ENCODE peak calls at places on chromosomes 1 and 21, in five cellular contexts. M is CD8-positive, alpha-beta T cell; H is HepG2; L is left ventricle myocardium inferior; N is heart right ventricle. Y is an unnamed sample. For H3K4me1 and H3K9me3, the result is how much of the 10 kb centered on the place peaks cover.

GRCh38 chr1:40036574-40036973 is 4.0 kb upstream of the CAP1 start:
- DNase-seq in M (no peak), H (no peak), L (peak), N (peak), Y (no peak)

GRCh38 chr1:6144175-6144574 is 35.9 kb downstream of the CHD5 start:
- DNase-seq in M (no peak), H (no peak), L (no peak), N (no peak), Y (no peak)

GRCh38 chr1:109630081-109630880 is 10.6 kb downstream of the AMPD2 start:
- DNase-seq in M (peak), H (no peak), L (no peak), N (no peak), Y (no peak)

GRCh38 chr1:34684246-34684645 is 70.6 kb upstream of the GJB5 start:
- DNase-seq in M (no peak), H (no peak), L (no peak), N (no peak), Y (no peak)

GRCh38 chr1:239386453-239387303 is at the start of gene CHRM3:
- DNase-seq in M (no peak), H (no peak), L (no peak), N (no peak), Y (peak)

GRCh38 chr1:61125263-61125662 is 42.9 kb downstream of the NFIA start:
- DNase-seq in M (no peak), H (no peak), L (no peak), N (no peak), Y (no peak)

GRCh38 chr1:70090875-70091274 is 114.5 kb downstream of the LRRC40 start:
- DNase-seq in M (no peak), H (no peak), L (no peak), N (no peak), Y (no peak)

GRCh38 chr21:35648512-35648911 is 411.8 kb downstream of the SETD4 start:
- DNase-seq in M (no peak), H (no peak), L (no peak), N (no peak), Y (no peak)

GRCh38 chr1:211352985-211353515 is 26.4 kb downstream of the TRAF5 start:
- DNase-seq in M (peak), H (peak), L (no peak), N (peak), Y (peak)

GRCh38 chr1:100462291-100463040 is 75.5 kb upstream of the GPR88 start:
- DNase-seq in M (no peak), H (no peak), L (no peak), N (no peak), Y (peak)

GRCh38 chr21:33578959-33579542 is 9.4 kb downstream of the DONSON start:
- DNase-seq in M (no peak), H (no peak), L (no peak), N (no peak), Y (no peak)

GRCh38 chr1:178530037-178530402 is 17.1 kb downstream of the TEX35 start:
- DNase-seq in M (no peak), H (peak), L (no peak), N (peak), Y (no peak)

GRCh38 chr1:5220421-5220820 is 566.0 kb downstream of the AJAP1 start:
- DNase-seq in M (no peak), H (no peak), L (no peak), N (no peak), Y (no peak)

GRCh38 chr1:29746076-29746665 is 509.8 kb downstream of the PTPRU start:
- DNase-seq in M (no peak), H (no peak), L (no peak), N (no peak), Y (no peak)

GRCh38 chr21:26965567-26966359 is 1.1 kb downstream of the ADAMTS5 start:
- DNase-seq in M (no peak), H (no peak), L (peak), N (peak), Y (peak)

GRCh38 chr1:216935901-216936300 is 212.7 kb upstream of the ESRRG start:
- DNase-seq in M (no peak), H (no peak), L (no peak), N (no peak), Y (no peak)

GRCh38 chr1:44571712-44572571 is 102.3 kb downstream of the TMEM53 start:
- DNase-seq in M (no peak), H (peak), L (no peak), N (no peak), Y (no peak)

GRCh38 chr1:234533975-234534876 is 55.2 kb upstream of the TARBP1 start:
- DNase-seq in M (no peak), H (no peak), L (peak), N (peak), Y (no peak)

GRCh38 chr1:152072311-152072710 is 16.6 kb downstream of the TCHHL1 start:
- DNase-seq in M (no peak), H (no peak), L (no peak), N (no peak), Y (no peak)

GRCh38 chr1:244046907-244047738 is 4.0 kb upstream of the ZBTB18 start:
- DNase-seq in M (no peak), H (no peak), L (no peak), N (no peak), Y (no peak)

GRCh38 chr1:38134294-38134755 is 87.7 kb upstream of the POU3F1 start:
- DNase-seq in M (no peak), H (no peak), L (no peak), N (no peak), Y (no peak)

GRCh38 chr1:78712467-78712866 is 62.8 kb downstream of the IFI44 start:
- DNase-seq in M (no peak), H (no peak), L (no peak), N (no peak), Y (no peak)

GRCh38 chr1:78713249-78713648 is 63.6 kb downstream of the IFI44 start:
- DNase-seq in M (no peak), H (no peak), L (no peak), N (no peak), Y (no peak)

GRCh38 chr1:78718566-78718965 is 68.9 kb downstream of the IFI44 start:
- DNase-seq in M (no peak), H (no peak), L (no peak), N (no peak), Y (no peak)

GRCh38 chr1:78716186-78716585 is 66.6 kb downstream of the IFI44 start:
- DNase-seq in M (no peak), H (no peak), L (no peak), N (no peak), Y (no peak)

DNA sequence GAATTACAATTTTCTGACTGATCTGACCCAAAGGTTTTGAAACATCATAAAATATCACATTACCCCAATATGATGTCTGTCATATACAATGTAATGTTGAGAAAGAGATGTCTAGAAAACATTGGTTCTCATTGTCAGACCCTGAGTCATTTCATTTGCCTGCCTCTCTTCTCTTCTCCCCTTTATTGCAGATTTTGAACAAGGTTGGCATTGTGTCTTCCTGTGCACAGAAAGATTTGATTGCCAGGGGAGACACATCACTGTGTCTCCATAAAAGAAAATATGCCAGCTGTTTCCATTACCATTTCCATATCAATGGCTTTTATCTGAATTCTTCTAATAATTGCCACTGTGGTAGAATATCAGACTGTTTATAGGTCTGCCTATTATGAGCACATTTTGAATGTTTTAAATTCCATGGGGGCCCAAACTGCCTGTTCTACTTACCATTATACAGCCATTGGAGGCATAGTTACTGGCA is 65.6 kb downstream of the IFI44 start:
- DNase-seq in M (no peak), H (no peak), L (no peak), N (no peak), Y (no peak)
- H3K4me1 ChIP-seq in M (under half), H (under half), L (under half), N (under half), Y (under half)

GRCh38 chr1:247043406-247043805 is 35.2 kb downstream of the ZNF670 start:
- DNase-seq in M (no peak), H (no peak), L (no peak), N (no peak), Y (no peak)

DNA sequence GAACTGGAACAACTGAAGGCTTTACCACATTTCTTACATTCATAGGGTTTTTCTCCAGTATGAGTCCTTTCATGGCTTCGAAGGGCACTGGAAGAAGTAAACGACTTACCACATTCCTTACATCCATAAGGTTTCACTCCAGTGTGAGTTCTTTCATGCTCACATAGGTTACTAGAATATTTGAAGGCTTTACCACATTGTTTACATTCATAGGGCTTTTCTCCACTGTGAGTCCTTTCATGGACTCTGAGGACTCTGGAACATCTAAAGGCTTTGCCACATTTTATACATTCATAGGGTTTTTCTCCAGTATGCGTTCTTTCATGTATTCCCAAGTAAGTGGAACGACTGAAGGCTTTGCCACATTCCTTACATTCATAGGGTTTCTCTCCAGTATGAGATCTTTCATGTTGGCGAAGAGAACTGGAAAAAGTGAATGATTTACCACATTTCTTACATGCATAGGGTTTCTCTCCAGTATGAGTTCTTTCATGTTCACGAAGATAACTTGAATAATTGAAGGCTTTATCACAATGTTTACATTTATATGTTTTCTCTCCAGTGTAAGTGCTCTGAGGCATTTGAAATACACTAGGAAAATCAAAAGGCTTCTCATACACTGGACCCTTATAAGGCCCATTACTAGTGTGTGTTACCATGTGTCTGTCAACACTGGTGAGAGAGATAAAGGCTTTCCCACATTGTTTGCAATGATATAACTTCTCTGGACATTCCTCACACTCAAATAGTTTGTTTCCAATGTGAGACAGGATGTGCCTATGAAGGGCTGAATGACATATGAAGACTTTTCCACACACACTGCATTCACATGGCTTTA is 29.8 kb upstream of the ZNF695 start:
- DNase-seq in M (no peak), H (no peak), L (no peak), N (no peak), Y (no peak)
- H3K9me3 ChIP-seq in M (under half), H (half or more), L (half or more), N (under half), Y (half or more)

DNA sequence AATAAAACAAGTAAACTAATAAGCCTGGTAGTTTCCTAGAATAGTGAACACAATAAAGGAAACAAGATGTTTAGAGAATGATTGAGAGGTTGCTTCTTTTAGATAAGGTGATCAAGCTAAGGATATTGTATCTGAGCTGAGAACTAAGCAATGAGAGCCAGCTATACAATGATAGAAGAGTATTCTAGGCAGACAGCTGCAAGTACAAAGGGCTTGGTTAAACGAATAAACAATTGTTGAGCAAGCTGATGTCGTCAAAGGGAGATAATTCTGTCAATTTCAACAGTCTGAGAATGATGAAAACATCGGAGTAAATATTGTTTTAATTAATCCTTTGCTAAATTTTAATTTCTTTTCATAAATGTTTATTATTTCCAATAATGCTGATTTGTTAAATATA is 5.5 kb upstream of the FH start:
- DNase-seq in M (no peak), H (no peak), L (no peak), N (no peak), Y (no peak)
- H3K4me1 ChIP-seq in M (under half), H (under half), L (under half), N (under half), Y (under half)

DNA sequence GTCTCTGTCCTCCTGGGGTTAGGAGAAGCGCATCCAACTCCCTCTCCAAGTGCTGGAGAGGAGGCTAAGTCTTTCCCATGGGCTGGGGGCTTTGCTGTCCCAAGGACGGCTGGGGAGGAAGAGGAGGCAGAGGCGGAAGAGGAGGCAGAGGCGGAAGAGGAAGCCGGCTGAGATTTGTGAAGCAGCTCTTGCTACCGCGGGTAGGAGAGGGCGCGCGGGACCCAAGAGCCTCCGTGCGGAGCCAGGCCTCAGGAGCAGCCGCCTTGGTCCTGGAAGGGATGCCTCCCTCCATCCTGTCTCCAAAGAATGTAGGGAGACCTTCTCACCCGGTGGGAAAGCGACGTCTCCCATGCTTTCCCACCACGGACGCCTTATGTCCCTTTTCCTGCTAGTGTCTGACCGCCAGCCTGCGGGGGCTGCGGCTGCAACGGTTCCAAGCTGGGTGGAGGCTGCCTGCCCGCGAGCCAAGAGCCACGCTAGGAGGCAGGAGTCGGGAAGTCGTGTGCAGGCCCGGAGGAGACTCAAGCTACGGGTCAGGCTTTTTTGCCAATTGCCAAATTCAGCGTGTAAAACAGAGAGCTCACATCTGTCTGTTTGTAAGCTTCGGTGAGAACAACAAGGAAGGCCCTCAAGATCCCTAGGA is 320.3 kb downstream of the FAM72C start:
- DNase-seq in M (no peak), H (no peak), L (no peak), N (no peak), Y (no peak)
- H3K9me3 ChIP-seq in M (under half), H (under half), L (under half), N (under half), Y (under half)

GRCh38 chr1:154405762-154406571 is 824 bp downstream of the IL6R start:
- DNase-seq in M (peak), H (peak), L (peak), N (peak), Y (peak)
- H3K4me1 ChIP-seq in M (half or more), H (half or more), L (half or more), N (under half), Y (under half)

DNA sequence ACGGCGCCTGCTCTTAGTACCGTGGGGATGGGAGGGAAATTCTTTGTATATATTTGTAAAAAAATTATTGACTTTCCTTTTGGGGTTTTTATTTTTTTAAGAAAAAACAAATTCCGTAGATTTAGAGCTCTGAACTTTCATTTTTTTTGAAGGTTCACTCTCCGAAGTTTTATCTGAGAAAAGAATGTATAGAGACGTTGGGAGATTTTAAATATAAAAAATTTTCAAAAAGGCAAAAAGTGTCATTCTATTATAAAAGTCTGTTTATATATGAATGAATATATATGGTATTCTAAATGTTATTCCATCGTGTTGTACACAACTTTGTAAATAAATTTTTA is 2.4 kb downstream of the FOXD3 start:
- DNase-seq in M (no peak), H (no peak), L (no peak), N (no peak), Y (no peak)
- H3K9me3 ChIP-seq in M (under half), H (under half), L (under half), N (under half), Y (under half)

GRCh38 chr21:31725202-31725840 is 6.6 kb downstream of the SCAF4 start:
- DNase-seq in M (no peak), H (no peak), L (no peak), N (no peak), Y (no peak)

GRCh38 chr21:31720330-31720729 is 11.6 kb downstream of the SCAF4 start:
- DNase-seq in M (no peak), H (no peak), L (no peak), N (no peak), Y (no peak)

GRCh38 chr21:31720739-31721138 is 11.2 kb downstream of the SCAF4 start:
- DNase-seq in M (no peak), H (no peak), L (no peak), N (no peak), Y (no peak)

GRCh38 chr21:31724552-31724951 is 7.4 kb downstream of the SCAF4 start:
- DNase-seq in M (no peak), H (no peak), L (no peak), N (no peak), Y (no peak)

DNA sequence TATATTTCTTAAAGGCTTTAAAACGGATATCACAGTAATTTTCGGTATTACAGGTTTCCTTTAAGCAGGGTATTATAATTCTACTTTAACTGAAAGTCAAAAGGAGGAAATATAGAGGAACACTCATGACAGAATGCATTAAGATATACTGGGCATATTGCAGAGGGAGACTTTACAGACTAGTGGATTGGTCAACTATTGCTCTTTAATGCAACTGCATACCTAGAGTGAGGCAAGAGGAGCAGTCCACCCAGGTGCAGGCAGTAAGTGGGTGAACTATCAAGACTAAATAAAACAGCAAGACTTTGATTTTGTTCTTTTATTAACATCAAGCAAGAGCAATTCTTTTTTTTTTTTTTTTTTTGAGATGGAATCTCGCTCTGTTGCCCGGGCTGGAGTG is 10.5 kb downstream of the SCAF4 start:
- DNase-seq in M (no peak), H (no peak), L (no peak), N (no peak), Y (no peak)
- H3K4me1 ChIP-seq in M (half or more), H (half or more), L (half or more), N (under half), Y (under half)

DNA sequence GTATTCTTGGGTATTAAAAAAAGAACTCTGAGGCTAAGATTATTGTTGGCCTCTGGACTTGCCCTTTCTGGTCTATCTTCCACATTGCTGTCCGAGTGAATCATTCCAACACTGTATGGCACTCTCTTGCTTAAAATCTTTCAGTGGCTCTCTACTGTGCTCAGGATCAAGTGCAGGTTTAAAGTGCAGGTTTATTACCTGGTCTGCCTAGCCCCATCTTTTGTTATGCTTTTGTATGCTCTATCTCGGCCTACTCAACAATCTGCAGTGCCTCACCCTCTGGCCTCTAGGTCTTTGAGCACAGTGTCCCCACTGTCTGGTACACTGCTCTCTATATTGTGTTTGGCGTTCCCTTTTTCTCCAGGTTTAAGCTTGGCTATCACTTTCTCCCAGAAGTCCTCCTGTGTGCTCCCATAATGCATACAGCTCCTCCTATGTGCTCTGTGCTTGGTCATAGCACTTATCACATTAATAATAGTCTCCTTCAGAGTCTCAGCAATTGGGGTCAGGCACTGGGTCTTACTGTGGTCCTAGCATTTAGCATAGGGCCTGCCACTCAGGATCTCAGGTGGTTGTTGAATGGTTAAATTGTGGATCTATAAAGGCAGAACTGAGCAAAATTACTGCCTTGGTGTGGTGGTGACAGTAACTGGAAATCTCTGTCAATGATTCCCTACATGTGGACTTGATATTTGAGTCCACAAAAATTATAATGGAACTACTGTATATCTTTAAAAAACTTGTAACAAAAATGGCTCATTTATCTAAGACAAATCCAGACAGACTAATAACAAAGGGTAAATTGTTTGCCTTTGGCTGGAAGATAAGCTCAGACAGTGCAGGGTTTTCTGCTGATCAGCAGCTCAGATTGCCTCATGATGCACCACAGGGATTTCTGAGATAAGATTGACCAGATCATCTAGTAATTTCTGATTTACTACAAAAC is 10.6 kb upstream of the LDLRAD1 start:
- DNase-seq in M (no peak), H (peak), L (no peak), N (no peak), Y (no peak)
- H3K9me3 ChIP-seq in M (under half), H (under half), L (under half), N (under half), Y (under half)

GRCh38 chr1:168555521-168556046 is 11.8 kb upstream of the XCL2 start:
- DNase-seq in M (no peak), H (peak), L (no peak), N (no peak), Y (no peak)

GRCh38 chr1:168553680-168554553 is 10.1 kb upstream of the XCL2 start:
- DNase-seq in M (no peak), H (peak), L (no peak), N (no peak), Y (no peak)

GRCh38 chr1:168556647-168557046 is 12.8 kb upstream of the XCL2 start:
- DNase-seq in M (no peak), H (no peak), L (no peak), N (no peak), Y (no peak)

GRCh38 chr1:168552961-168553360 is 9.2 kb upstream of the XCL2 start:
- DNase-seq in M (no peak), H (no peak), L (no peak), N (no peak), Y (no peak)

GRCh38 chr1:168554603-168555520 is 11.1 kb upstream of the XCL2 start:
- DNase-seq in M (no peak), H (no peak), L (no peak), N (no peak), Y (no peak)
- H3K4me1 ChIP-seq in M (under half), H (half or more), L (under half), N (under half), Y (under half)

Y was measured in left lung.